ENCODE peak calls at places on chromosomes 13 and 19, in four cellular contexts. F is GM12878, G is K562, B is H1. D is an unnamed sample.

GRCh38 chr19:29524912-29525870 is 603 bp upstream of the VSTM2B start:
- DNase-seq in F (no peak), G (no peak), B (no peak), D (no peak)

GRCh38 chr13:92721610-92722009 is 505.0 kb upstream of the GPC6 start:
- DNase-seq in G (no peak), F (no peak), B (no peak), D (no peak)

GRCh38 chr19:14674764-14675163 is at the start of gene ADGRE3:
- DNase-seq in G (no peak), B (no peak), F (no peak), D (no peak)

GRCh38 chr19:19348266-19348665 is 27.6 kb downstream of the MAU2 start:
- DNase-seq in F (no peak), G (no peak), B (no peak), D (no peak)

GRCh38 chr19:518292-519231 is 11.3 kb downstream of the TPGS1 start:
- DNase-seq in B (no peak), F (no peak), G (peak; percentile 60), D (no peak)

GRCh38 chr13:82747331-82747730 is 1134.9 kb downstream of the SLITRK1 start:
- DNase-seq in G (no peak), F (no peak), B (no peak), D (no peak)

GRCh38 chr13:44967656-44968451 is 21.4 kb downstream of the NUFIP1 start:
- DNase-seq in B (no peak), F (no peak), G (no peak), D (no peak)

GRCh38 chr13:42892760-42893159 is 99.3 kb downstream of the EPSTI1 start:
- DNase-seq in B (no peak), G (no peak), F (no peak), D (no peak)

GRCh38 chr13:107233541-107233940 is 665.6 kb upstream of the ARGLU1 start:
- DNase-seq in F (no peak), G (no peak), B (no peak), D (no peak)

GRCh38 chr13:71607575-71607974 is 259.4 kb downstream of the DACH1 start:
- DNase-seq in B (no peak), F (no peak), G (no peak), D (no peak)

GRCh38 chr19:34337747-34338146 is 27.2 kb upstream of the GPI start:
- DNase-seq in B (no peak), F (no peak), G (no peak), D (no peak)

GRCh38 chr13:108070925-108071324 is 144.4 kb downstream of the LIG4 start:
- DNase-seq in B (no peak), G (no peak), F (no peak), D (no peak)

GRCh38 chr19:14089412-14089661 is 1.2 kb downstream of the SAMD1 start:
- DNase-seq in G (no peak), F (no peak), B (no peak), D (peak; percentile 42)

GRCh38 chr13:101799196-101799595 is 346.7 kb downstream of the ITGBL1 start:
- DNase-seq in B (no peak), G (no peak), F (no peak), D (no peak)

GRCh38 chr13:101795460-101795859 is 343.0 kb downstream of the ITGBL1 start:
- DNase-seq in B (no peak), G (no peak), F (no peak), D (no peak)

GRCh38 chr13:101792189-101792588 is 339.7 kb downstream of the ITGBL1 start:
- DNase-seq in B (no peak), G (no peak), F (no peak), D (no peak)

GRCh38 chr13:101795025-101795424 is 342.6 kb downstream of the ITGBL1 start:
- DNase-seq in G (no peak), B (no peak), F (no peak), D (no peak)
- TF ChIP-seq NRF1 in G (no peak), B (no peak), F (no peak), D (no peak)

GRCh38 chr19:5961969-5962945 is 15.7 kb downstream of the RANBP3 start:
- DNase-seq in B (no peak), F (no peak), G (no peak), D (no peak)
- H3K4me1 ChIP-seq in B (peaks cover 7% of the 10 kb centered on the region), F (peaks cover 15% of the 10 kb centered on the region), G (peaks cover 2% of the 10 kb centered on the region), D (peaks cover 57% of the 10 kb centered on the region)

GRCh38 chr19:2902590-2903218 is 2.0 kb downstream of the ZNF57 start:
- DNase-seq in F (no peak), B (no peak), G (no peak), D (no peak)

GRCh38 chr19:2906631-2907195 is 6.0 kb downstream of the ZNF57 start:
- DNase-seq in G (no peak), B (no peak), F (no peak), D (no peak)

GRCh38 chr19:2900296-2901252 is at the start of gene ZNF57:
- DNase-seq in F (peak; percentile 92), B (peak; percentile 94), G (peak; percentile 99), D (peak; percentile 99)

DNA sequence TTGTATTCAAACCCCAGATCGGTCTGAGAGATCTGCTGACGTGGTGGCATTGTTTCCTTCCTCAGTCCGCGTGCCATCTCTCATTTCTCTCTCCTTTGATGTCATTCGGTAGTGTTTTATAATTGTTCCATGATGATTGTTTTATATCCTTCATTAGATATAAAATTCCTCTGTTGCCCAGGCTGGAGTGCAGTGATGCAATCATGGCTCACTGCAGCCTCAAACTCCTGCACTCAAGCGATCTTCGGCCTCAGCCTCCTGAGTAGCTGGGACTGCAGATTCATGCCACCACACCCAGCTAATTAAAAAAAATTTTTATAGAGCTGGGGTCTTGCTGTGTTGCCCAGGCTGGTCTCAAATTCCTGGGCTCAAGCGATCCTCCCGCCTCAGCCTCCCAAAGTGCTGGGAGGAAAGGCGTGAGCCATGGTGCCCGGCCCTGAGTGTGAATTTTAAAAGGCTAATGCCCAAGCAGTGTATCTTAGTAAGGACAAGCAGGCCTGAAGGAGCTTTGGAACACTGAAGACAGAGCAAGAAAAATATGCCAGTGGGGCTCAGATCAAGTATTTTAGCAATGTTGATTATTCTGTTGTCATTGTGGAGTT is 5.3 kb downstream of the ZNF57 start:
- DNase-seq in F (no peak), G (no peak), B (no peak), D (no peak)
- TF ChIP-seq NRF1 in F (no peak), G (no peak), B (no peak), D (no peak)

GRCh38 chr19:35351441-35352176 is 3.9 kb downstream of the FFAR1 start:
- DNase-seq in F (no peak), G (no peak), B (no peak), D (no peak)
- H3K4me1 ChIP-seq in F (peaks cover 53% of the 10 kb centered on the region), G (peaks cover 10% of the 10 kb centered on the region), B (no peaks in the 10 kb centered on the region), D (no peaks in the 10 kb centered on the region)

GRCh38 chr19:10651821-10652220 is 2.3 kb upstream of the ILF3 start:
- DNase-seq in G (no peak), B (no peak), F (no peak), D (no peak)
- TF ChIP-seq NRF1 in G (no peak), B (no peak), F (no peak), D (no peak)

D was measured in SK-N-SH.